ENCODE peak calls at places on chromosomes 5 and 9, in five cellular contexts. B is osteoblast, Z is IMR-90, V is transverse colon, A is mammary epithelial cell. D is an unnamed sample.

GRCh38 chr9:112065781-112066606 is 109.1 kb downstream of the SUSD1 start:
- DNase-seq in B (peak), Z (peak), V (peak), A (peak), D (peak)

GRCh38 chr9:38277601-38278200 is 114.8 kb upstream of the ALDH1B1 start:
- DNase-seq in B (no peak), Z (no peak), V (peak), A (no peak), D (no peak)

GRCh38 chr5:123182072-123182471 is 93.0 kb downstream of the PRDM6 start:
- DNase-seq in B (no peak), Z (no peak), V (no peak), A (no peak), D (no peak)

GRCh38 chr9:112604790-112605189 is 113.1 kb downstream of the INIP start:
- DNase-seq in B (no peak), Z (no peak), V (no peak), A (no peak), D (no peak)

GRCh38 chr9:22279621-22280020 is 167.0 kb upstream of the DMRTA1 start:
- DNase-seq in B (no peak), Z (no peak), V (no peak), A (no peak), D (no peak)

GRCh38 chr9:34190996-34191892 is 12.4 kb downstream of the UBAP1 start:
- DNase-seq in B (no peak), Z (peak), V (no peak), A (no peak), D (no peak)

GRCh38 chr5:117220730-117221129 is 646.1 kb upstream of the SEMA6A start:
- DNase-seq in B (no peak), Z (no peak), V (no peak), A (no peak), D (no peak)

GRCh38 chr5:58261605-58262004 is 198.3 kb downstream of the PLK2 start:
- DNase-seq in B (peak), Z (peak), V (no peak), A (peak), D (no peak)

GRCh38 chr5:131973981-131974380 is 28.5 kb upstream of the MEIKIN start:
- DNase-seq in B (no peak), Z (no peak), V (no peak), A (no peak), D (no peak)

GRCh38 chr9:2704504-2704903 is 12.8 kb upstream of the KCNV2 start:
- DNase-seq in B (no peak), Z (no peak), V (no peak), A (peak), D (no peak)

GRCh38 chr9:127163409-127163808 is 41.0 kb upstream of the ANGPTL2 start:
- DNase-seq in B (peak), Z (peak), V (no peak), A (peak), D (no peak)

GRCh38 chr5:102753889-102754498 is 1.1 kb upstream of the PAM start:
- DNase-seq in B (peak), Z (no peak), V (no peak), A (no peak), D (peak)

GRCh38 chr5:171207256-171207866 is 101.7 kb upstream of the TLX3 start:
- DNase-seq in B (peak), Z (peak), V (no peak), A (peak), D (peak)

GRCh38 chr5:57432876-57433275 is 49.7 kb downstream of the ACTBL2 start:
- DNase-seq in B (no peak), Z (no peak), V (no peak), A (peak), D (peak)

GRCh38 chr5:32074401-32074800 is 99.7 kb downstream of the GOLPH3 start:
- DNase-seq in B (no peak), Z (no peak), V (no peak), A (no peak), D (peak)

GRCh38 chr5:178533136-178533535 is 57.1 kb downstream of the COL23A1 start:
- DNase-seq in B (no peak), Z (no peak), V (no peak), A (no peak), D (no peak)

DNA sequence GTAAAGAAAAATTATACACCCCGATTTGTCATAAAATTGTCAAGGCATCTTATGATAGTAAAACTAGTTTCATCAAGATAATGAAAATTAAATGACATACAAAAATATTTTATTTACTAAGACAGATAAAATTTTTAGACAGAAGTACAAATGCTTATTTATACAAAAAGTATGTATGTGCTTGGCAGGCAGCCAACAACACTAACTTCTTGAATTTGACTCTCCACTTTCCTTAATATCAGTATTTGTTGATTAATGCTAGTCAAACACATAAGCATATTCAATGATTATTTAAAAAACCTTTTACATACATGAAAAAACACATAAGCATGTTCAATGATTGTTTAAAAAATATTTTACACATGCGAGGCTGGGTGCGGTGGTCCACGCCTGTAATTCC is 1079.9 kb upstream of the CDH6 start:
- DNase-seq in B (no peak), Z (no peak), V (no peak), A (no peak), D (no peak)
- H3K4me3 ChIP-seq in B (no peak), Z (no peak), V (no peak), A (no peak), D (no peak)

DNA sequence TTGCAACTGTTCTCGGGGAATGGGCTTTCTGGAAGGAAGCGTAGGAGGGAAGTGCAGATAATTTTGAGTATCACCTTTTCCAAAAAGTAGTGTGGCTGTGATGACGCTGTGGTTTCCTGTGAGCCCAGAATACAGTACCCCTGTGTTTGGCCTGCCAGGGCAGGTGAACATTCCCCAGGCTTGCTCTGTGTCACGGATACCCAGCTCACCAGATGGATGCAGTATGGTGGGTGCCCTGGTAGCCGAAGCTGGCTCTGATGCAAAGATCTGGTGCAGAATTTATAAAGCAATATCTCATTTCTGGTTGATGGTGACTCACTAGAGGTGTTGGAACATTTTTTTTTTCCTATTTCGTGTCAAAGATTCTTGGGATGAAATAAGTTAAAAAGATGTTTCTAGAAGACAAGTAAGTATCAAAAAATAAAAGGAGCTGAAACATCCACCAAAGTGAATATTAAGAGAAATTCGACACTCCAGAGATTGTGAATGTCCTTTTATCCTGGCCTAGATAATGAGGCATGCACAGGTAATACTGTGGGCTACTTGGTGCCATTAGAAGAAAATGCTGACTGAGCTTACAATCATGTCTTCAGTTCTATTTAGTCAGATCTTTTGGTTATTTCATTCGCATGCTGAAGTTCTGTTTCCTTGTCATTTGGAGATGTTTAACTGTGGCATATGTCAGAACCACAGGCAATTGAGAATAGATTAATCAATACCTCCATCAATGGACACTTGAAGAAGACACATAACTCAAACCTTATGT is 200.1 kb downstream of the GADD45G start:
- DNase-seq in B (no peak), Z (no peak), V (no peak), A (no peak), D (no peak)
- H3K4me3 ChIP-seq in B (no peak), Z (no peak), V (no peak), A (no peak), D (no peak)

DNA sequence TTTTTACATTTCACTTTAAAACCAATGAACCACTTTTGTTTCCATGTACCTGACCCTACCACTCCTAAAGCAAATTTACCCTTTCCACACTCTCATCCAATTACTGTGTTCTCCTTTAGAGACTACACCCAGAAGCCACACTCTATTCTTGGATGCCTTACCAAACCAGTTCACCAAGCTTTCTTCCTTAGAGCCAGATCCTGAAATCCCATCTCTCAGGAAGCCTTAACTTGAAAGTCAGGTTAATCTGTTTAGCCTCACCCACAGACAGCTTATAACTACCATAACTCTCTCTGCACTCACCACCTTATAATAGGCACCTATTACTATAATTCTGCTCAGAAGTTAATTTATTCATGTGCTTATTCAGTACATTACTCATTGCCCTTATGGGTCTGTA is 4.3 kb downstream of the CSNK1A1 start:
- DNase-seq in B (no peak), Z (no peak), V (no peak), A (peak), D (no peak)
- H3K4me3 ChIP-seq in B (no peak), Z (peak), V (peak), A (peak), D (no peak)

DNA sequence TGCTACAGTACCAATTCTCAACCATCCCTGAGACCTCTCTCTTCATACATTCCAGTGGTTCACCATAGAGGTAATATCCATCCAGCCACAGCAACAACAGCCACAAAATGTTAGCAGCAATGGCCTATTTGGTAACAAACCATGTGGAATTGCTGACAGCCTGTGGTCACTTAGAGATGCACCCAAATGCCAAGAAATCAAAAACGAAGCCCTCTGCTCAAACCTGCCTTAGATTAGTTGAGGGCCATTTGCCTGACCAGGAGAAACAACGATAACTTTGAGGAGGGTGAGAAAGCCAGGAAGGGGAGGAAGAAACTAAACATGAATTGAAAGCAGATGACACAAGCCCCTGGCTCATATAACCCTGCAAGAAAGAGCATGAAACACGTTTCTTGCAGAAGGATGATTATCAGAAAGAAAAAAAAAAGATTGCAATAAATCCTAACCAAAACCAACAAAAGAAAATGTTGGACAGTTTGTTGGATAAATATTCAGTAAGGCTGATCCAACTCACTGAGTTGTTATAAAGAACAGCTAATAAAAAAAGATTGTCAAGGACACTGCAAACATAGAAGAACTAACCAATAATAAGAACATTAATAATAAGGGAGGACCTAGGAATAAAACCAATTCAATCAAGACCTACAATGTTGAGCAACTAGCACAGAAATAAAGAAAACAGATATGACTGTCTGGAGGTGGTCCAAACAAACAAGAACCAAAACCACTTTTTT is 140.5 kb upstream of the SLC30A5 start:
- DNase-seq in B (no peak), Z (no peak), V (no peak), A (no peak), D (no peak)
- H3K4me3 ChIP-seq in B (no peak), Z (no peak), V (no peak), A (no peak), D (no peak)

GRCh38 chr9:96620832-96621269 is 1.2 kb upstream of the CDC14B start:
- DNase-seq in B (no peak), Z (no peak), V (no peak), A (no peak), D (peak)
- H3K4me3 ChIP-seq in B (no peak), Z (no peak), V (no peak), A (no peak), D (peak)

GRCh38 chr9:14466429-14466818 is 152.5 kb upstream of the NFIB start:
- DNase-seq in B (no peak), Z (no peak), V (no peak), A (no peak), D (peak)
- H3K4me3 ChIP-seq in B (no peak), Z (no peak), V (no peak), A (no peak), D (no peak)

GRCh38 chr9:16626577-16627130 is 243.8 kb downstream of the BNC2 start:
- DNase-seq in B (peak), Z (peak), V (no peak), A (no peak), D (peak)
- H3K4me3 ChIP-seq in B (peak), Z (no peak), V (no peak), A (no peak), D (no peak)

GRCh38 chr9:75086443-75087278 is 1.3 kb downstream of the NMRK1 start:
- DNase-seq in B (no peak), Z (no peak), V (peak), A (no peak), D (no peak)

GRCh38 chr9:75087279-75087823 is 604 bp downstream of the NMRK1 start:
- DNase-seq in B (peak), Z (peak), V (peak), A (peak), D (peak)

GRCh38 chr9:75084081-75084672 is 3.8 kb downstream of the NMRK1 start:
- DNase-seq in B (no peak), Z (no peak), V (no peak), A (no peak), D (no peak)

GRCh38 chr9:75085640-75086039 is 2.3 kb downstream of the NMRK1 start:
- DNase-seq in B (no peak), Z (no peak), V (no peak), A (peak), D (no peak)

DNA sequence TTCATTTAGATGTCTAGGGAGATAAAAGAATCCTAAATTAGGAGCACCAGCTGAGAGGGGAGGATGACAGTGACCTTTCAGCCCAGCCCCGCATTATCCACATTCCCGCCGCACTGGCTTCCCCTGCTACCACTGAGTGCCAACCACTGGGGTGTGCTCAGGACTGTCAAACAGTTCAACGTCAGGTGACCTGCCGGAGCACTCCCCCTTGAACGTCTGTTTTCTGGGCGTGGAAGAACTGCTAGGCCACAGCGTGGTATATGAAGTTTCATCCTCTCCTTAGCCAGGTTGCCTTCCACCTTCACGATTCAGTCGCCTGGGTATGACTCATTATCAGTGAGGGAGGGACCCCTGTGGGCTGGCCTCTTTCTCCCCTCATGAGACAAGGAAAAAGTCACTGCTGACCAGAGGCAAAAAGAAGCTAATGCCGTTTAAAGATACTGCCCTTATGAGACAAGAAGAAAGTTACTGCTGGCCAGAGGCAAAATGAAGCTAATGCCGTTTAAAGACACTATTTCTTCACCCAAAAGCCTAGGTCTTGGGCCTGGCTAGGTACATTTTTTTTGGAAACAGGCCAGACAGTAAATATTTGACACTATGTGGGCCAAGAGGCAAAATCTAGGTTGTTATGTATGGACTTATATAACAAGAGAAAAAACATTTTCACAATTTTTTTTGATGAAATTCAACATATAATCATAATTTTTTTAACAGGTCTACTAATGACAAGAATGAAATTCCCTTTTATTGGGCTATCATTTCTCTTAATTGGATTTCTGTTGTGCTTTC is 4.6 kb downstream of the NMRK1 start:
- DNase-seq in B (no peak), Z (no peak), V (peak), A (peak), D (peak)
- H3K4me3 ChIP-seq in B (no peak), Z (no peak), V (no peak), A (no peak), D (no peak)